ENCODE peak calls at places on chromosomes 16 and 17, in ten cellular contexts. R is stomach, L is A549, K is upper lobe of left lung, Z is ovary, E is sigmoid colon, M is suprapubic skin, U is tibial nerve, O is SK-N-SH, I is K562. P is an unnamed sample.

GRCh38 chr17:19330271-19330670 is 32.3 kb downstream of the B9D1 start:
- DNase-seq in R (no peak), L (no peak), K (peak; percentile 0), Z (no peak), E (peak; percentile 13), M (no peak), U (no peak), O (no peak), I (no peak), P (no peak)

GRCh38 chr17:34892864-34893263 is 68.4 kb downstream of the CCT6B start:
- DNase-seq in R (no peak), L (peak; percentile 33), K (no peak), Z (no peak), E (no peak), M (no peak), U (no peak), O (peak; percentile 86), I (peak; percentile 75), P (no peak)

GRCh38 chr16:57645691-57646387 is 17.4 kb downstream of the ADGRG1 start:
- DNase-seq in R (no peak), L (no peak), K (no peak), Z (no peak), E (peak; percentile 73), M (no peak), U (no peak), O (no peak), I (no peak), P (no peak)

GRCh38 chr16:71255721-71256120 is 25.2 kb upstream of the HYDIN start:
- DNase-seq in R (no peak), L (no peak), K (no peak), Z (no peak), E (no peak), M (no peak), U (no peak), O (peak; percentile 49), I (no peak), P (no peak)

GRCh38 chr17:39196820-39197331 is 593 bp downstream of the CACNB1 start:
- DNase-seq in R (no peak), L (peak; percentile 62), K (peak; percentile 89), Z (peak; percentile 34), E (no peak), M (peak; percentile 79), U (no peak), O (peak; percentile 89), I (no peak), P (peak; percentile 53)

GRCh38 chr16:72367841-72368240 is 195.9 kb upstream of the PMFBP1 start:
- DNase-seq in R (no peak), L (no peak), K (no peak), Z (no peak), E (no peak), M (no peak), U (no peak), O (no peak), I (no peak), P (no peak)

GRCh38 chr17:63526861-63527260 is 3.7 kb downstream of the KCNH6 start:
- DNase-seq in R (no peak), L (no peak), K (no peak), Z (no peak), E (no peak), M (no peak), U (no peak), O (no peak), I (no peak), P (no peak)

GRCh38 chr17:76405967-76406647 is 21.7 kb downstream of the SPHK1 start:
- DNase-seq in R (peak; percentile 49), L (no peak), K (no peak), Z (peak; percentile 82), E (no peak), M (no peak), U (no peak), O (peak; percentile 92), I (peak; percentile 93), P (peak; percentile 49)

GRCh38 chr17:55903028-55903690 is 152.3 kb downstream of the PCTP start:
- DNase-seq in R (no peak), L (no peak), K (no peak), Z (no peak), E (no peak), M (no peak), U (no peak), O (no peak), I (no peak), P (no peak)

GRCh38 chr16:83351846-83352245 is 455.9 kb upstream of the HSBP1 start:
- DNase-seq in R (no peak), L (no peak), K (no peak), Z (no peak), E (no peak), M (no peak), U (no peak), O (no peak), I (no peak), P (no peak)

GRCh38 chr17:32928527-32929287 is 754 bp downstream of the TMEM98 start:
- DNase-seq in R (no peak), L (no peak), K (no peak), Z (no peak), E (no peak), M (no peak), U (no peak), O (no peak), I (no peak), P (no peak)

GRCh38 chr17:49575524-49576120 is at the start of gene NXPH3:
- DNase-seq in R (peak; percentile 80), L (peak; percentile 64), K (peak; percentile 67), Z (peak; percentile 72), E (peak; percentile 89), M (no peak), U (no peak), O (peak; percentile 91), I (peak; percentile 86), P (peak; percentile 74)

GRCh38 chr17:7191069-7191468 is 11.9 kb upstream of the ASGR1 start:
- DNase-seq in R (no peak), L (no peak), K (no peak), Z (no peak), E (no peak), M (no peak), U (no peak), O (no peak), I (no peak), P (no peak)

GRCh38 chr16:53057658-53058057 is 2.9 kb downstream of the CHD9 start:
- DNase-seq in R (no peak), L (no peak), K (no peak), Z (no peak), E (peak; percentile 18), M (no peak), U (no peak), O (no peak), I (no peak), P (no peak)
- H3K4me1 ChIP-seq in R (peaks cover 34% of the 10 kb centered on the region), L (peaks cover 57% of the 10 kb centered on the region), K (peaks cover 52% of the 10 kb centered on the region), Z (peaks cover 4% of the 10 kb centered on the region), E (peaks cover 56% of the 10 kb centered on the region), M (peaks cover 60% of the 10 kb centered on the region), U (peaks cover 22% of the 10 kb centered on the region), O (peaks cover 15% of the 10 kb centered on the region), I (peaks cover 28% of the 10 kb centered on the region), P (peaks cover 58% of the 10 kb centered on the region)

DNA sequence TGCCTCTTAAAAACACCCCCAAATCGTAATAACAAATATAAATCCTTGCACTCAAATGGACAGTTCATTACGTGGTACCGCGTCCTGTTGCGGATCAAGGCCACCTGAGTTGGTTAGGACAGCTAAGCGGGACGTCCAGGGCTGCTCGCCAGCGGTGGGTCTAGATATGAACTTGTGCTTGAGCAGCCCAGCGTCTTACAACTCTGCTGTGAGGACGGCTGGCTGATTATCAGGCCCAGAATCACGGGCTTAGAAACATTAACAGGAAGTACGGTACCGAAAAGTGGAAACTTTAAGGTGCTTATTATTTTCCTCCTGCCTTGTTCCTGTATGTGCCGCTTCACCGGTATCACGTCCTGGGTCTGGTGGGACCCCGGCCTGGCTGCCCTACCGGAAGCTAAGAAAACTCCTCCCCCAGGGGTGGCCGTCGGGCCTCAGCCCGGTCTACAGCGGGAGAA is 832 bp upstream of the SRRM2 start:
- DNase-seq in R (no peak), L (no peak), K (no peak), Z (peak; percentile 46), E (peak; percentile 55), M (no peak), U (no peak), O (peak; percentile 89), I (peak; percentile 91), P (peak; percentile 33)
- TF ChIP-seq EP300 in R (no peak), L (no peak), K (no peak), Z (no peak), E (no peak), M (no peak), U (no peak), O (no peak), I (no peak), P (no peak)

GRCh38 chr16:54437361-54437760 is 150.8 kb upstream of the IRX3 start:
- DNase-seq in R (no peak), L (no peak), K (no peak), Z (no peak), E (no peak), M (no peak), U (no peak), O (no peak), I (no peak), P (no peak)
- H3K4me3 ChIP-seq in R (no peak overlapping the region), L (no peak overlapping the region), K (no peak overlapping the region), Z (no peak overlapping the region), E (no peak overlapping the region), M (no peak overlapping the region), U (no peak overlapping the region), O (no peak overlapping the region), I (no peak overlapping the region), P (no peak overlapping the region)

DNA sequence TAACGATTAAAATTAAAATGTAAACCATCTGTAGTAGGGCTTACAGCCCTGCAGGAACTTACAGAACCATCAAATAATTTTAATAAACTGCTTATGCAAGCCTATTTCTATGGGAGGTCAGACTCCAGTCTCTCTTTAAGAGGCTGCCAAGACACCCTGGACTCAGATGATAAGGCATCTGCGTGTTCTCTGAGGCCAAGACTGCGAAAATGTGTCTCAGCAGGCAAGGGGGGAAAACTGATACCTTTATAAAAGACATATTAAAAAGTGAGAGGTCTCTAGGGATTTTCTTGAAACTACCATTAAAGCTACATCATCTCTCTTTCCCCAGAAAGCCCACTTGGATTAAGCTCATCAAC is 32.2 kb downstream of the MPHOSPH6 start:
- DNase-seq in R (no peak), L (no peak), K (no peak), Z (no peak), E (no peak), M (no peak), U (no peak), O (no peak), I (peak; percentile 36), P (no peak)
- H3K4me1 ChIP-seq in R (no peaks in the 10 kb centered on the region), L (no peaks in the 10 kb centered on the region), K (no peaks in the 10 kb centered on the region), Z (no peaks in the 10 kb centered on the region), E (no peaks in the 10 kb centered on the region), M (no peaks in the 10 kb centered on the region), U (no peaks in the 10 kb centered on the region), O (no peaks in the 10 kb centered on the region), I (peaks cover 30% of the 10 kb centered on the region), P (no peaks in the 10 kb centered on the region)

DNA sequence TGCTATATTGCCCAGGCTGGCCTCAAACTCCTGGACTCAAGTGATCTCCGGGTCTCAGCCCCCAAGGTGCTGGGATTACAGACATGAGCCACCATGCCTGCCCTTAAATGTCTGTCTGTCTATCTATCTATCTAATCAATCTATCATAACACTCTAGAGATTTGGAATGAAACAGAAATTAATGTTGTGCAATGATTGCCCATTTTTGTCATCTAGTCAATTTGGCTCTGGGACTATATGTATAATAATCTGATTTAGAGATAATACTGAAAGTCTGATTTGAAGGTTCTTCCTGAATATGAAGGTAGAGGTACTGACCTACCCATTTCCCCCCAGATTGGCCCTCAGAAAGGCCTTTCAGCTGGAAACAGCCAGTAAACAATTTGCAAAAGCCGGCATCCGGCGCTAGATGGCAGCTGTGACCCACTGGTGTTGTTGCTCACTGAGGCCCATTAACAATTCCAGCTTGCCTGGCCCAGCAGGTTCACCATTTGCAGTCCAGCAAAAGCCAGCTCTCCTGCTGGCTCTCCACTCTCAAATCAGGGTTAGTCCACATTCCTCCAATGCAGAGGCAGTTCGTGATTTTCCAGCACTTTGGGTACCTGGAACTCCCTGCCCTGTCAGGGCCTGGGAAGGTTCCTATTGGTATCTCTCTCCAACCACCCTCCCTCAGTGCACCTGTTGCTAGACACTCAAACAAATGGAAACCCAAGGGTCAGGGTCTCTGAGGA is 22.9 kb upstream of the C16orf87 start:
- DNase-seq in R (peak; percentile 87), L (peak; percentile 74), K (peak; percentile 77), Z (peak; percentile 64), E (peak; percentile 83), M (peak; percentile 82), U (peak; percentile 59), O (peak; percentile 83), I (peak; percentile 75), P (peak; percentile 84)
- TF ChIP-seq EP300 in R (no peak), L (no peak), K (no peak), Z (no peak), E (no peak), M (no peak), U (no peak), O (no peak), I (no peak), P (no peak)